ENCODE peak calls at places on chromosome 1, in seven cellular contexts. C, J, A, V, L, Z and Q are unnamed samples.

GRCh38 chr1:41282679-41283317 is 40.7 kb upstream of the SCMH1 start:
- DNase-seq in V (peak), C (no peak), L (no peak), J (no peak), Z (peak), A (peak), Q (no peak)

GRCh38 chr1:94973271-94973922 is 46.5 kb upstream of the CNN3 start:
- DNase-seq in A (no peak), V (no peak), Z (no peak), J (no peak), C (no peak), L (no peak), Q (no peak)

GRCh38 chr1:54806931-54807611 is 5.9 kb upstream of the TTC22 start:
- DNase-seq in V (no peak), Z (no peak), J (no peak), A (no peak), L (no peak), C (no peak), Q (no peak)

GRCh38 chr1:11187000-11187399 is 2.2 kb upstream of the ANGPTL7 start:
- DNase-seq in L (no peak), C (no peak), V (no peak), J (no peak), A (no peak), Z (no peak), Q (no peak)

GRCh38 chr1:112927462-112927971 is 28.5 kb downstream of the SLC16A1 start:
- DNase-seq in J (no peak), L (no peak), A (no peak), Z (no peak), V (no peak), C (no peak), Q (no peak)

GRCh38 chr1:216626394-216627067 is 96.7 kb downstream of the ESRRG start:
- DNase-seq in V (no peak), L (no peak), J (no peak), C (no peak), Z (no peak), A (no peak), Q (no peak)

GRCh38 chr1:3459051-3459908 is 4.8 kb downstream of the ARHGEF16 start:
- DNase-seq in C (no peak), V (no peak), Z (no peak), L (no peak), A (no peak), J (no peak), Q (no peak)

GRCh38 chr1:10338047-10338446 is 60.8 kb upstream of the PGD start:
- DNase-seq in A (no peak), L (no peak), V (peak), C (no peak), Z (peak), J (peak), Q (no peak)